ENCODE peak calls at places on chromosome 1, in six cellular contexts. I is islet precursor cell; O is GM23338; M is activated effector memory CD4-positive, alpha-beta T cell treated with Interleukin-2 at 50 U/mL for 16 hours; Y is tibial artery; X is fibroblast of lung. C is an unnamed sample.

GRCh38 chr1:167057297-167057688 is 32.9 kb downstream of the GPA33 start:
- DNase-seq in I (peak), Y (no peak), M (no peak), O (peak), X (peak), C (no peak)

GRCh38 chr1:184866991-184867788 is 107.1 kb downstream of the NIBAN1 start:
- DNase-seq in Y (no peak), O (no peak), M (peak), I (no peak), X (peak), C (no peak)

GRCh38 chr1:159474926-159475325 is 35.4 kb downstream of the OR10J1 start:
- DNase-seq in O (no peak), I (no peak), Y (no peak), M (no peak), X (no peak), C (no peak)

GRCh38 chr1:18556364-18556763 is 74.3 kb upstream of the PAX7 start:
- DNase-seq in Y (no peak), I (no peak), O (peak), M (no peak), X (peak), C (no peak)

GRCh38 chr1:168223261-168223660 is 2.5 kb upstream of the SFT2D2 start:
- DNase-seq in O (no peak), I (no peak), M (no peak), Y (no peak), X (no peak), C (no peak)

GRCh38 chr1:193060938-193061337 is 1.5 kb downstream of the RO60 start:
- DNase-seq in I (no peak), Y (no peak), O (no peak), M (no peak), X (peak), C (no peak)

GRCh38 chr1:150537732-150538684 is 11.2 kb upstream of the ADAMTSL4 start:
- DNase-seq in I (peak), M (no peak), X (peak), O (peak), Y (peak), C (no peak)

GRCh38 chr1:224216380-224216779 is 33.3 kb downstream of the DEGS1 start:
- DNase-seq in O (no peak), I (no peak), X (no peak), M (no peak), Y (no peak), C (no peak)

GRCh38 chr1:41109316-41110263 is 88.1 kb upstream of the SLFNL1 start:
- DNase-seq in M (no peak), X (peak), Y (peak), I (peak), O (peak), C (no peak)

GRCh38 chr1:198730952-198731351 is 92.1 kb downstream of the PTPRC start:
- DNase-seq in O (no peak), X (no peak), Y (no peak), I (no peak), M (no peak), C (no peak)

GRCh38 chr1:209625791-209626285 is 26.4 kb downstream of the LAMB3 start:
- DNase-seq in Y (no peak), I (no peak), O (no peak), X (no peak), M (no peak), C (no peak)

GRCh38 chr1:155900161-155900560 is 11.0 kb downstream of the RIT1 start:
- DNase-seq in X (no peak), O (no peak), M (no peak), Y (no peak), I (no peak), C (no peak)

GRCh38 chr1:11761988-11762406 is at the start of gene C1orf167:
- DNase-seq in Y (no peak), I (no peak), O (peak), M (no peak), X (no peak), C (no peak)

GRCh38 chr1:76494807-76495206 is 372.5 kb upstream of the ST6GALNAC5 start:
- DNase-seq in M (no peak), I (no peak), O (peak), Y (no peak), X (peak), C (no peak)

GRCh38 chr1:238954865-238955264 is 431.5 kb upstream of the CHRM3 start:
- DNase-seq in M (no peak), Y (no peak), O (no peak), I (no peak), X (peak), C (no peak)

GRCh38 chr1:59752556-59753412 is 62.0 kb upstream of the HOOK1 start:
- DNase-seq in O (no peak), I (peak), X (no peak), Y (no peak), M (no peak), C (no peak)

GRCh38 chr1:24932284-24932683 is 2.2 kb upstream of the RUNX3 start:
- DNase-seq in O (peak), Y (no peak), X (no peak), M (peak), I (peak), C (peak)

GRCh38 chr1:234699795-234700665 is 90.1 kb upstream of the IRF2BP2 start:
- DNase-seq in M (no peak), Y (no peak), I (peak), O (no peak), X (peak), C (no peak)

GRCh38 chr1:158147396-158148353 is 33.0 kb upstream of the CD1D start:
- DNase-seq in I (no peak), O (no peak), Y (no peak), X (no peak), M (no peak), C (no peak)

GRCh38 chr1:182690886-182691443 is 6.6 kb upstream of the RGS8 start:
- DNase-seq in X (no peak), O (no peak), M (no peak), Y (no peak), I (no peak), C (no peak)

GRCh38 chr1:101235696-101236545 is 898 bp upstream of the S1PR1 start:
- DNase-seq in Y (peak), X (peak), O (peak), I (peak), M (peak), C (peak)

GRCh38 chr1:80882552-80882951 is 918.2 kb upstream of the ADGRL2 start:
- DNase-seq in Y (no peak), M (no peak), X (peak), I (no peak), O (no peak), C (no peak)

GRCh38 chr1:245997471-245998258 is 509.4 kb downstream of the SMYD3 start:
- DNase-seq in O (no peak), X (peak), I (peak), M (no peak), Y (no peak), C (no peak)

GRCh38 chr1:20666146-20666545 is 5.0 kb upstream of the DDOST start:
- DNase-seq in O (no peak), Y (no peak), X (no peak), M (no peak), I (no peak), C (no peak)

GRCh38 chr1:247360991-247361721 is 29.5 kb upstream of the ZNF496 start:
- DNase-seq in O (no peak), M (no peak), Y (no peak), X (peak), I (no peak), C (no peak)

GRCh38 chr1:25649505-25650218 is 33.1 kb downstream of the MAN1C1 start:
- DNase-seq in Y (no peak), O (no peak), X (no peak), M (no peak), I (no peak), C (no peak)

GRCh38 chr1:165707984-165708706 is 9.8 kb upstream of the ALDH9A1 start:
- DNase-seq in Y (no peak), I (no peak), X (no peak), O (no peak), M (no peak), C (no peak)

GRCh38 chr1:37931148-37931492 is 15.7 kb downstream of the INPP5B start:
- DNase-seq in Y (no peak), I (no peak), O (peak), X (no peak), M (no peak), C (no peak)

GRCh38 chr1:235011064-235011598 is 117.5 kb downstream of the TOMM20 start:
- DNase-seq in Y (no peak), O (no peak), I (no peak), M (peak), X (no peak), C (peak)

GRCh38 chr1:208034135-208034534 is 123.2 kb upstream of the CD34 start:
- DNase-seq in Y (peak), I (no peak), M (no peak), X (no peak), O (no peak), C (no peak)

GRCh38 chr1:185419718-185420117 is 102.7 kb upstream of the IVNS1ABP start:
- DNase-seq in O (no peak), I (no peak), M (no peak), X (no peak), Y (no peak), C (no peak)

GRCh38 chr1:24412408-24412807 is 1.2 kb downstream of the STPG1 start:
- DNase-seq in Y (no peak), X (no peak), I (no peak), M (no peak), O (no peak), C (no peak)

GRCh38 chr1:227364657-227365056 is 46.4 kb upstream of the CDC42BPA start:
- DNase-seq in Y (no peak), O (no peak), X (no peak), M (no peak), I (no peak), C (no peak)

GRCh38 chr1:100785399-100786082 is 66.0 kb downstream of the VCAM1 start:
- DNase-seq in X (peak), Y (no peak), I (no peak), O (peak), M (no peak), C (no peak)

GRCh38 chr1:18079941-18080340 is 27.7 kb upstream of the IGSF21 start:
- DNase-seq in M (no peak), X (no peak), O (no peak), I (no peak), Y (no peak), C (no peak)

GRCh38 chr1:220425852-220426251 is 102.1 kb upstream of the MARK1 start:
- DNase-seq in M (no peak), X (no peak), Y (no peak), I (no peak), O (no peak), C (no peak)